ENCODE peak calls at places on chromosome 21, in seven cellular contexts. One of them, this sample, is unnamed.

GRCh38 chr21:45876381-45877159 is 105.0 kb upstream of the COL6A1 start:
- DNase-seq in activated CD4-positive, alpha-beta T cell treated with anti-CD3 and anti-CD28 coated beads, Interleukin-2, amount 50 U/mL, for 24 hours: no peak
- DNase-seq in activated B cell treated with CpG ODN at 0.5 μM for 24 hours: no peak
- DNase-seq in naive thymus-derived CD8-positive, alpha-beta T cell: no peak
- DNase-seq in left ventricle myocardium inferior: no peak
- DNase-seq in stimulated activated naive CD8-positive, alpha-beta T cell treated with anti-CD3 and anti-CD28 coated beads, Interleukin-15, amount 100 ng/mL, for 72 hours: no peak
- DNase-seq in NCI-H1105: no peak
- DNase-seq in this sample: peak

GRCh38 chr21:27225142-27225541 is 258.3 kb upstream of the ADAMTS5 start:
- DNase-seq in activated CD4-positive, alpha-beta T cell treated with anti-CD3 and anti-CD28 coated beads, Interleukin-2, amount 50 U/mL, for 24 hours: no peak
- DNase-seq in activated B cell treated with CpG ODN at 0.5 μM for 24 hours: no peak
- DNase-seq in naive thymus-derived CD8-positive, alpha-beta T cell: no peak
- DNase-seq in left ventricle myocardium inferior: no peak
- DNase-seq in stimulated activated naive CD8-positive, alpha-beta T cell treated with anti-CD3 and anti-CD28 coated beads, Interleukin-15, amount 100 ng/mL, for 72 hours: no peak
- DNase-seq in NCI-H1105: no peak
- DNase-seq in this sample: no peak

GRCh38 chr21:34580181-34580700 is 34.7 kb downstream of the RCAN1 start:
- DNase-seq in activated CD4-positive, alpha-beta T cell treated with anti-CD3 and anti-CD28 coated beads, Interleukin-2, amount 50 U/mL, for 24 hours: no peak
- DNase-seq in activated B cell treated with CpG ODN at 0.5 μM for 24 hours: no peak
- DNase-seq in naive thymus-derived CD8-positive, alpha-beta T cell: no peak
- DNase-seq in left ventricle myocardium inferior: peak
- DNase-seq in stimulated activated naive CD8-positive, alpha-beta T cell treated with anti-CD3 and anti-CD28 coated beads, Interleukin-15, amount 100 ng/mL, for 72 hours: no peak
- DNase-seq in NCI-H1105: no peak
- DNase-seq in this sample: no peak

GRCh38 chr21:42093991-42094417 is 22.9 kb downstream of the UMODL1 start:
- DNase-seq in activated CD4-positive, alpha-beta T cell treated with anti-CD3 and anti-CD28 coated beads, Interleukin-2, amount 50 U/mL, for 24 hours: no peak
- DNase-seq in activated B cell treated with CpG ODN at 0.5 μM for 24 hours: no peak
- DNase-seq in naive thymus-derived CD8-positive, alpha-beta T cell: no peak
- DNase-seq in left ventricle myocardium inferior: no peak
- DNase-seq in stimulated activated naive CD8-positive, alpha-beta T cell treated with anti-CD3 and anti-CD28 coated beads, Interleukin-15, amount 100 ng/mL, for 72 hours: no peak
- DNase-seq in NCI-H1105: no peak
- DNase-seq in this sample: no peak

GRCh38 chr21:26982767-26983166 is 15.9 kb upstream of the ADAMTS5 start:
- DNase-seq in activated CD4-positive, alpha-beta T cell treated with anti-CD3 and anti-CD28 coated beads, Interleukin-2, amount 50 U/mL, for 24 hours: no peak
- DNase-seq in activated B cell treated with CpG ODN at 0.5 μM for 24 hours: no peak
- DNase-seq in naive thymus-derived CD8-positive, alpha-beta T cell: no peak
- DNase-seq in left ventricle myocardium inferior: no peak
- DNase-seq in stimulated activated naive CD8-positive, alpha-beta T cell treated with anti-CD3 and anti-CD28 coated beads, Interleukin-15, amount 100 ng/mL, for 72 hours: no peak
- DNase-seq in NCI-H1105: no peak
- DNase-seq in this sample: no peak

GRCh38 chr21:26715878-26716506 is 129.2 kb downstream of the ADAMTS1 start:
- DNase-seq in activated CD4-positive, alpha-beta T cell treated with anti-CD3 and anti-CD28 coated beads, Interleukin-2, amount 50 U/mL, for 24 hours: no peak
- DNase-seq in activated B cell treated with CpG ODN at 0.5 μM for 24 hours: no peak
- DNase-seq in naive thymus-derived CD8-positive, alpha-beta T cell: peak
- DNase-seq in left ventricle myocardium inferior: peak
- DNase-seq in stimulated activated naive CD8-positive, alpha-beta T cell treated with anti-CD3 and anti-CD28 coated beads, Interleukin-15, amount 100 ng/mL, for 72 hours: peak
- DNase-seq in NCI-H1105: no peak
- DNase-seq in this sample: no peak

GRCh38 chr21:45502006-45502345 is 40.3 kb downstream of the SLC19A1 start:
- DNase-seq in activated CD4-positive, alpha-beta T cell treated with anti-CD3 and anti-CD28 coated beads, Interleukin-2, amount 50 U/mL, for 24 hours: no peak
- DNase-seq in activated B cell treated with CpG ODN at 0.5 μM for 24 hours: no peak
- DNase-seq in naive thymus-derived CD8-positive, alpha-beta T cell: no peak
- DNase-seq in left ventricle myocardium inferior: peak
- DNase-seq in stimulated activated naive CD8-positive, alpha-beta T cell treated with anti-CD3 and anti-CD28 coated beads, Interleukin-15, amount 100 ng/mL, for 72 hours: no peak
- DNase-seq in NCI-H1105: no peak
- DNase-seq in this sample: peak

GRCh38 chr21:29682800-29683199 is 257.0 kb downstream of the GRIK1 start:
- DNase-seq in activated CD4-positive, alpha-beta T cell treated with anti-CD3 and anti-CD28 coated beads, Interleukin-2, amount 50 U/mL, for 24 hours: no peak
- DNase-seq in activated B cell treated with CpG ODN at 0.5 μM for 24 hours: no peak
- DNase-seq in naive thymus-derived CD8-positive, alpha-beta T cell: no peak
- DNase-seq in left ventricle myocardium inferior: no peak
- DNase-seq in stimulated activated naive CD8-positive, alpha-beta T cell treated with anti-CD3 and anti-CD28 coated beads, Interleukin-15, amount 100 ng/mL, for 72 hours: no peak
- DNase-seq in NCI-H1105: no peak
- DNase-seq in this sample: no peak

GRCh38 chr21:26846036-26846931 is 1.1 kb upstream of the ADAMTS1 start:
- DNase-seq in activated CD4-positive, alpha-beta T cell treated with anti-CD3 and anti-CD28 coated beads, Interleukin-2, amount 50 U/mL, for 24 hours: no peak
- DNase-seq in activated B cell treated with CpG ODN at 0.5 μM for 24 hours: no peak
- DNase-seq in naive thymus-derived CD8-positive, alpha-beta T cell: no peak
- DNase-seq in left ventricle myocardium inferior: peak
- DNase-seq in stimulated activated naive CD8-positive, alpha-beta T cell treated with anti-CD3 and anti-CD28 coated beads, Interleukin-15, amount 100 ng/mL, for 72 hours: no peak
- DNase-seq in NCI-H1105: no peak
- DNase-seq in this sample: peak

GRCh38 chr21:45259206-45259795 is 28.4 kb downstream of the POFUT2 start:
- DNase-seq in activated CD4-positive, alpha-beta T cell treated with anti-CD3 and anti-CD28 coated beads, Interleukin-2, amount 50 U/mL, for 24 hours: no peak
- DNase-seq in activated B cell treated with CpG ODN at 0.5 μM for 24 hours: no peak
- DNase-seq in naive thymus-derived CD8-positive, alpha-beta T cell: no peak
- DNase-seq in left ventricle myocardium inferior: no peak
- DNase-seq in stimulated activated naive CD8-positive, alpha-beta T cell treated with anti-CD3 and anti-CD28 coated beads, Interleukin-15, amount 100 ng/mL, for 72 hours: no peak
- DNase-seq in NCI-H1105: no peak
- DNase-seq in this sample: no peak

GRCh38 chr21:19935459-19935858 is 1062.8 kb upstream of the NCAM2 start:
- DNase-seq in activated CD4-positive, alpha-beta T cell treated with anti-CD3 and anti-CD28 coated beads, Interleukin-2, amount 50 U/mL, for 24 hours: no peak
- DNase-seq in activated B cell treated with CpG ODN at 0.5 μM for 24 hours: no peak
- DNase-seq in naive thymus-derived CD8-positive, alpha-beta T cell: no peak
- DNase-seq in left ventricle myocardium inferior: no peak
- DNase-seq in stimulated activated naive CD8-positive, alpha-beta T cell treated with anti-CD3 and anti-CD28 coated beads, Interleukin-15, amount 100 ng/mL, for 72 hours: no peak
- DNase-seq in NCI-H1105: no peak
- DNase-seq in this sample: no peak

GRCh38 chr21:38920631-38921398 is 115.1 kb downstream of the ETS2 start:
- DNase-seq in activated CD4-positive, alpha-beta T cell treated with anti-CD3 and anti-CD28 coated beads, Interleukin-2, amount 50 U/mL, for 24 hours: no peak
- DNase-seq in activated B cell treated with CpG ODN at 0.5 μM for 24 hours: no peak
- DNase-seq in naive thymus-derived CD8-positive, alpha-beta T cell: no peak
- DNase-seq in left ventricle myocardium inferior: no peak
- DNase-seq in stimulated activated naive CD8-positive, alpha-beta T cell treated with anti-CD3 and anti-CD28 coated beads, Interleukin-15, amount 100 ng/mL, for 72 hours: no peak
- DNase-seq in NCI-H1105: no peak
- DNase-seq in this sample: no peak

GRCh38 chr21:15444118-15444960 is 285.4 kb upstream of the USP25 start:
- DNase-seq in activated CD4-positive, alpha-beta T cell treated with anti-CD3 and anti-CD28 coated beads, Interleukin-2, amount 50 U/mL, for 24 hours: no peak
- DNase-seq in activated B cell treated with CpG ODN at 0.5 μM for 24 hours: no peak
- DNase-seq in naive thymus-derived CD8-positive, alpha-beta T cell: no peak
- DNase-seq in left ventricle myocardium inferior: no peak
- DNase-seq in stimulated activated naive CD8-positive, alpha-beta T cell treated with anti-CD3 and anti-CD28 coated beads, Interleukin-15, amount 100 ng/mL, for 72 hours: no peak
- DNase-seq in NCI-H1105: no peak
- DNase-seq in this sample: no peak

GRCh38 chr21:19048088-19048672 is 644.6 kb upstream of the TMPRSS15 start:
- DNase-seq in activated CD4-positive, alpha-beta T cell treated with anti-CD3 and anti-CD28 coated beads, Interleukin-2, amount 50 U/mL, for 24 hours: no peak
- DNase-seq in activated B cell treated with CpG ODN at 0.5 μM for 24 hours: no peak
- DNase-seq in naive thymus-derived CD8-positive, alpha-beta T cell: no peak
- DNase-seq in left ventricle myocardium inferior: no peak
- DNase-seq in stimulated activated naive CD8-positive, alpha-beta T cell treated with anti-CD3 and anti-CD28 coated beads, Interleukin-15, amount 100 ng/mL, for 72 hours: no peak
- DNase-seq in NCI-H1105: no peak
- DNase-seq in this sample: no peak

This sample was measured in spleen.